ENCODE peak calls at places on chromosomes 4 and X, in six cellular contexts. K is neuronal stem cell, M is H1, T is IMR-90, N is H9, G is mesenchymal stem cell. Y is an unnamed sample.
A peak's percentile ranks its signal among the peaks of the same experiment; 100 is the strongest.

GRCh38 chr4:88526221-88526815 is 2.7 kb upstream of the PYURF start:
- DNase-seq in T (no peak), G (no peak), N (no peak), M (no peak), K (no peak), Y (peak; percentile 21)

GRCh38 chr4:76688737-76689078 is 209.2 kb downstream of the SOWAHB start:
- DNase-seq in G (no peak), N (no peak), T (peak; percentile 38), M (no peak), K (no peak), Y (peak; percentile 33)

GRCh38 chrX:56785442-56785841 is 56.4 kb downstream of the NBDY start:
- DNase-seq in G (no peak), K (no peak), N (no peak), M (no peak), T (no peak), Y (no peak)

GRCh38 chrX:39894626-39895025 is 203.1 kb downstream of the BCOR start:
- DNase-seq in T (no peak), G (no peak), M (no peak), K (no peak), N (no peak), Y (no peak)

GRCh38 chrX:119826399-119826959 is 26.3 kb downstream of the UPF3B start:
- DNase-seq in K (no peak), M (no peak), G (peak; percentile 5), N (no peak), T (peak; percentile 39), Y (no peak)

GRCh38 chr4:129583868-129584267 is 487.9 kb downstream of the C4orf33 start:
- DNase-seq in M (no peak), G (no peak), T (no peak), N (no peak), K (no peak), Y (no peak)

GRCh38 chr4:158722291-158722916 is 792 bp downstream of the PPID start:
- DNase-seq in K (peak; percentile 23), T (peak; percentile 48), M (no peak), N (peak; percentile 26), G (peak; percentile 55), Y (peak; percentile 19)

GRCh38 chr4:110751991-110752390 is 129.1 kb upstream of the PITX2 start:
- DNase-seq in T (no peak), N (no peak), M (no peak), G (no peak), K (no peak), Y (no peak)

GRCh38 chr4:181559637-181560036 is 683.6 kb upstream of the TENM3 start:
- DNase-seq in N (no peak), M (no peak), G (no peak), K (no peak), T (no peak), Y (peak; percentile 90)

GRCh38 chr4:91111556-91111955 is 984.4 kb downstream of the CCSER1 start:
- DNase-seq in K (no peak), M (no peak), G (no peak), N (no peak), T (no peak), Y (no peak)

GRCh38 chr4:106691749-106692148 is 323.2 kb upstream of the GIMD1 start:
- DNase-seq in K (no peak), M (no peak), N (no peak), T (no peak), G (no peak), Y (no peak)

GRCh38 chrX:24860140-24860539 is 155.6 kb downstream of the ARX start:
- DNase-seq in N (no peak), G (no peak), M (no peak), K (no peak), T (peak; percentile 6), Y (no peak)

GRCh38 chr4:10108818-10109783 is 7.5 kb downstream of the WDR1 start:
- DNase-seq in G (peak; percentile 24), N (no peak), T (peak; percentile 55), K (no peak), M (no peak), Y (peak; percentile 73)

GRCh38 chrX:119690921-119691716 is 1.8 kb downstream of the SEPTIN6 start:
- DNase-seq in K (no peak), N (no peak), G (peak; percentile 90), M (no peak), T (peak; percentile 51), Y (peak; percentile 52)

GRCh38 chrX:106802388-106803275 is at the start of gene TBC1D8B:
- DNase-seq in K (peak; percentile 67), N (peak; percentile 82), G (peak; percentile 92), T (peak; percentile 92), M (peak; percentile 39), Y (peak; percentile 69)

GRCh38 chrX:120514236-120514635 is 45.1 kb upstream of the LAMP2 start:
- DNase-seq in M (no peak), K (no peak), T (peak; percentile 25), G (peak; percentile 7), N (peak; percentile 24), Y (no peak)

GRCh38 chrX:132592880-132593279 is 104.0 kb upstream of the MBNL3 start:
- DNase-seq in N (peak; percentile 29), K (peak; percentile 2), M (no peak), G (peak; percentile 28), T (no peak), Y (no peak)

GRCh38 chrX:45769919-45770582 is 569.4 kb upstream of the DIPK2B start:
- DNase-seq in T (peak; percentile 91), K (no peak), M (no peak), G (peak; percentile 96), N (no peak), Y (no peak)

GRCh38 chr4:123649644-123650356 is 253.2 kb downstream of the SPRY1 start:
- DNase-seq in M (peak; percentile 5), K (no peak), N (peak; percentile 46), T (peak; percentile 79), G (peak; percentile 96), Y (peak; percentile 69)

GRCh38 chrX:107840971-107841370 is 15.3 kb downstream of the MID2 start:
- DNase-seq in N (no peak), T (no peak), K (no peak), G (no peak), M (no peak), Y (no peak)

GRCh38 chr4:81789741-81790402 is 318.2 kb upstream of the RASGEF1B start:
- DNase-seq in K (no peak), M (no peak), T (no peak), G (no peak), N (no peak), Y (no peak)

GRCh38 chrX:151703487-151703886 is 8.2 kb downstream of the PRRG3 start:
- DNase-seq in G (no peak), M (no peak), T (no peak), K (no peak), N (no peak), Y (no peak)

GRCh38 chrX:150635952-150636351 is 57.2 kb upstream of the MTMR1 start:
- DNase-seq in K (no peak), N (no peak), G (peak; percentile 85), M (no peak), T (peak; percentile 84), Y (no peak)

GRCh38 chr4:66178901-66179300 is 508.6 kb upstream of the EPHA5 start:
- DNase-seq in M (no peak), G (peak; percentile 63), T (no peak), K (peak; percentile 31), N (no peak), Y (no peak)

GRCh38 chr4:127501103-127501502 is 131.7 kb upstream of the INTU start:
- DNase-seq in T (peak; percentile 42), N (no peak), K (no peak), G (no peak), M (no peak), Y (no peak)

GRCh38 chr4:127503111-127503510 is 129.6 kb upstream of the INTU start:
- DNase-seq in K (peak; percentile 48), T (peak; percentile 46), G (no peak), M (peak; percentile 7), N (no peak), Y (no peak)

GRCh38 chr4:127509155-127509554 is 123.6 kb upstream of the INTU start:
- DNase-seq in N (no peak), M (no peak), K (no peak), T (peak; percentile 84), G (no peak), Y (no peak)

GRCh38 chr4:127506283-127506682 is 126.5 kb upstream of the INTU start:
- DNase-seq in T (no peak), N (no peak), K (no peak), M (no peak), G (no peak), Y (no peak)

DNA sequence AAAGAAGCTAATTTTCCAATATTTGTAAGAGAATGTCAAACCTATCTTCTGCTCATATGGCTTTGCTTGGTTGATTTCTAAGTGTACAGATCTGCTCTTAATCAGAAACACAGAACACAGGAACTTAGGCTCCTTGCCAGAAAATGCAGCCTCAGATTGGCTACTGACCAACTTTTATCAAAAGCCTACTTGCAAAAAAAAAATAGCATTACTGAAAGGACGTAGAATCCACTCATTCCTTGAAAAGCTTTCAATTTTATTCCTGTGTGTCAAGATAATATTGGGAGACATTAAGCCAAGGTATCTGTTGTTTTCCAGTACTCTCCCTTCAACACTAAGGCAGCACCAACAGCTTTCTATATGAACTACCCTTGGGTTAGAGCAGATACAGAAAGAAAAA is 127.6 kb upstream of the INTU start:
- DNase-seq in K (no peak), N (no peak), T (peak; percentile 84), G (peak; percentile 65), M (no peak), Y (no peak)
- H2AFZ ChIP-seq in K (peak overlapping the region; percentile 44), N (no peak overlapping the region), T (no peak overlapping the region), G (no peak overlapping the region), M (no peak overlapping the region), Y (no peak overlapping the region)

GRCh38 chr4:83858121-83858520 is 322.2 kb downstream of the GPAT3 start:
- DNase-seq in N (no peak), T (peak; percentile 56), M (no peak), G (no peak), K (no peak), Y (no peak)

GRCh38 chr4:83852085-83852451 is 316.2 kb downstream of the GPAT3 start:
- DNase-seq in M (no peak), T (peak; percentile 88), G (peak; percentile 50), N (no peak), K (no peak), Y (no peak)

GRCh38 chr4:83851261-83852084 is 315.6 kb downstream of the GPAT3 start:
- DNase-seq in K (no peak), N (peak; percentile 86), G (peak; percentile 24), M (peak; percentile 85), T (peak; percentile 37), Y (peak; percentile 16)

GRCh38 chr4:83850435-83850834 is 314.5 kb downstream of the GPAT3 start:
- DNase-seq in G (no peak), M (no peak), T (peak; percentile 52), N (peak; percentile 52), K (no peak), Y (peak; percentile 40)

GRCh38 chr4:83855044-83855443 is 319.1 kb downstream of the GPAT3 start:
- DNase-seq in T (peak; percentile 98), N (no peak), M (no peak), K (no peak), G (peak; percentile 87), Y (peak; percentile 95)
- H4K91ac ChIP-seq in T (peak overlapping the region; percentile 94), N (no peak overlapping the region), M (no peak overlapping the region), K (no peak overlapping the region), G (no peak overlapping the region), Y (peak overlapping the region; percentile 79)

GRCh38 chr4:140888059-140888458 is 131.9 kb upstream of the TBC1D9 start:
- DNase-seq in M (no peak), N (no peak), G (no peak), K (no peak), T (no peak), Y (peak; percentile 38)
- H4K8ac ChIP-seq in M (no peak overlapping the region), N (no peak overlapping the region), G (no peak overlapping the region), K (no peak overlapping the region), T (no peak overlapping the region), Y (no peak overlapping the region)

DNA sequence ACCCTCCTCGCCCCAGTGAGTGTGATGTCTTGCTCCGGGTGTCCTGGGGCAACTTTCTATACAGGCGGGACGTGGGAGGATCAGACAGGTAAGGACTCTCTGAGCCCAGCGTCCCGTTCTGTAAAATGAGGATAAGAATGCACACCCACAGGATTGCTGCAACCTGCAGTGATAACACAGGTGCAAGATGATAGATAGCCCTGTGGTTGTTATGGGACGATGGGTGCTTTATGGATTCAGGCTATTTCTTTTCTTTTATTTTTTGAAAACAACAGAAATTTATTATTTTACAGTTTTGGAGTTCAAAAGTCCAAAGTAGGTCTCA is 28.6 kb downstream of the BEX3 start:
- DNase-seq in T (no peak), N (no peak), K (no peak), M (no peak), G (no peak), Y (peak; percentile 59)
- H2AFZ ChIP-seq in T (peak overlapping the region; percentile 88), N (no peak overlapping the region), K (peak overlapping the region; percentile 88), M (no peak overlapping the region), G (no peak overlapping the region), Y (peak overlapping the region; percentile 35)

Y was measured in trophoblast cell.